ENCODE peak calls at places on chromosome 9, in four cellular contexts. X is activated CD8-positive, alpha-beta memory T cell treated with anti-CD3 and anti-CD28 coated beads for 1 hour; N is astrocyte of the spinal cord; M is HS-5. C is an unnamed sample.

GRCh38 chr9:76984476-76984875 is 35.0 kb upstream of the FOXB2 start:
- DNase-seq in X (no peak), N (no peak), M (no peak), C (no peak)

GRCh38 chr9:42388846-42389245 is 205.4 kb downstream of the SPATA31A6 start:
- DNase-seq in X (no peak), N (no peak), M (no peak), C (no peak)

GRCh38 chr9:128702949-128703615 is 779 bp downstream of the PKN3 start:
- DNase-seq in X (no peak), N (peak), M (no peak), C (peak)

GRCh38 chr9:127924736-127925444 is 5.7 kb downstream of the PIP5KL1 start:
- DNase-seq in X (no peak), N (no peak), M (no peak), C (no peak)

GRCh38 chr9:3857673-3858072 is 331.9 kb upstream of the RFX3 start:
- DNase-seq in X (no peak), N (peak), M (peak), C (no peak)

GRCh38 chr9:70136632-70137031 is 93.0 kb downstream of the MAMDC2 start:
- DNase-seq in X (no peak), N (peak), M (no peak), C (no peak)

GRCh38 chr9:105233836-105234235 is 10.6 kb upstream of the SLC44A1 start:
- DNase-seq in X (no peak), N (peak), M (no peak), C (no peak)

GRCh38 chr9:128823903-128824406 is 5.6 kb downstream of the SPOUT1 start:
- DNase-seq in X (no peak), N (no peak), M (no peak), C (no peak)

GRCh38 chr9:126677188-126678084 is 63.7 kb downstream of the LMX1B start:
- DNase-seq in X (no peak), N (no peak), M (no peak), C (no peak)

GRCh38 chr9:38029923-38030638 is 38.9 kb downstream of the SHB start:
- DNase-seq in X (no peak), N (no peak), M (no peak), C (no peak)

GRCh38 chr9:127698985-127699670 is 7.7 kb upstream of the CFAP157 start:
- DNase-seq in X (peak), N (peak), M (peak), C (no peak)

GRCh38 chr9:118957585-118957984 is 411.6 kb downstream of the BRINP1 start:
- DNase-seq in X (no peak), N (no peak), M (no peak), C (no peak)

GRCh38 chr9:122380293-122380692 is 9.5 kb downstream of the PTGS1 start:
- DNase-seq in X (no peak), N (no peak), M (no peak), C (no peak)

GRCh38 chr9:93136011-93136440 is 2.0 kb upstream of the NINJ1 start:
- DNase-seq in X (no peak), N (peak), M (no peak), C (no peak)

GRCh38 chr9:94630833-94631232 is 8.5 kb downstream of the FBP1 start:
- DNase-seq in X (no peak), N (no peak), M (no peak), C (no peak)

GRCh38 chr9:7358876-7359275 is 440.7 kb downstream of the DMAC1 start:
- DNase-seq in X (no peak), N (no peak), M (no peak), C (no peak)

GRCh38 chr9:100295240-100295639 is 57.5 kb downstream of the TEX10 start:
- DNase-seq in X (no peak), N (no peak), M (no peak), C (no peak)

GRCh38 chr9:129182625-129183494 is 4.8 kb upstream of the IER5L start:
- DNase-seq in X (no peak), N (no peak), M (no peak), C (no peak)

GRCh38 chr9:133048595-133048994 is 13.2 kb upstream of the CEL start:
- DNase-seq in X (no peak), N (no peak), M (no peak), C (no peak)

GRCh38 chr9:127397722-127398647 is 1.0 kb downstream of the SLC2A8 start:
- DNase-seq in X (no peak), N (peak), M (no peak), C (no peak)

GRCh38 chr9:126386088-126386487 is 59.5 kb downstream of the MVB12B start:
- DNase-seq in X (no peak), N (no peak), M (no peak), C (no peak)

GRCh38 chr9:109652971-109653370 is 127.0 kb upstream of the PALM2AKAP2 start:
- DNase-seq in X (no peak), N (peak), M (peak), C (no peak)

GRCh38 chr9:33698267-33698666 is 97.1 kb upstream of the PRSS3 start:
- DNase-seq in X (no peak), N (no peak), M (no peak), C (no peak)

GRCh38 chr9:79568337-79569084 is 3.3 kb upstream of the TLE4 start:
- DNase-seq in X (no peak), N (no peak), M (no peak), C (no peak)

GRCh38 chr9:99489043-99489378 is 266.9 kb downstream of the SEC61B start:
- DNase-seq in X (no peak), N (peak), M (peak), C (no peak)

GRCh38 chr9:137646341-137646740 is 27.5 kb downstream of the EHMT1 start:
- DNase-seq in X (no peak), N (no peak), M (no peak), C (no peak)

GRCh38 chr9:133429641-133430161 is 7.5 kb downstream of the ADAMTS13 start:
- DNase-seq in X (no peak), N (no peak), M (no peak), C (peak)

GRCh38 chr9:84711398-84711777 is 41.9 kb downstream of the NTRK2 start:
- DNase-seq in X (no peak), N (no peak), M (no peak), C (no peak)

GRCh38 chr9:20187318-20187717 is 398.5 kb upstream of the SLC24A2 start:
- DNase-seq in X (no peak), N (no peak), M (no peak), C (no peak)

GRCh38 chr9:28688172-28688571 is 1114.9 kb upstream of the C9orf72 start:
- DNase-seq in X (no peak), N (no peak), M (no peak), C (no peak)

GRCh38 chr9:128882677-128883590 is 1.0 kb downstream of the LRRC8A start:
- DNase-seq in X (no peak), N (peak), M (no peak), C (no peak)

GRCh38 chr9:85536076-85536475 is 205.7 kb downstream of the AGTPBP1 start:
- DNase-seq in X (no peak), N (peak), M (peak), C (no peak)

GRCh38 chr9:129482521-129483466 is 138.1 kb downstream of the C9orf50 start:
- DNase-seq in X (no peak), N (peak), M (no peak), C (no peak)